ENCODE peak calls at places on chromosomes 3 and 15, in four cellular contexts. One of them, this sample, is unnamed. For H3K9me3, the result is how much of the 10 kb centered on the place peaks cover.

GRCh38 chr15:44726568-44727461 is 9.5 kb upstream of the TRIM69 start:
- DNase-seq in Peyer's patch: no peak
- DNase-seq in heart left ventricle: no peak
- DNase-seq in astrocyte: peak
- DNase-seq in this sample: peak

GRCh38 chr3:122628567-122628966 is 51.1 kb downstream of the PARP15 start:
- DNase-seq in heart left ventricle: no peak
- DNase-seq in Peyer's patch: no peak
- DNase-seq in astrocyte: peak
- DNase-seq in this sample: no peak

GRCh38 chr3:148062590-148062989 is 635.1 kb upstream of the AGTR1 start:
- DNase-seq in Peyer's patch: no peak
- DNase-seq in astrocyte: no peak
- DNase-seq in heart left ventricle: no peak
- DNase-seq in this sample: no peak

GRCh38 chr3:12454808-12455121 is 29.5 kb upstream of the TSEN2 start:
- DNase-seq in astrocyte: no peak
- DNase-seq in Peyer's patch: peak
- DNase-seq in heart left ventricle: no peak
- DNase-seq in this sample: no peak

GRCh38 chr3:20225769-20226168 is 39.8 kb upstream of the SGO1 start:
- DNase-seq in astrocyte: peak
- DNase-seq in heart left ventricle: no peak
- DNase-seq in Peyer's patch: no peak
- DNase-seq in this sample: no peak

GRCh38 chr3:64489361-64490044 is 198.3 kb downstream of the ADAMTS9 start:
- DNase-seq in Peyer's patch: peak
- DNase-seq in heart left ventricle: no peak
- DNase-seq in astrocyte: peak
- DNase-seq in this sample: peak

GRCh38 chr3:124413989-124414598 is 316.2 kb upstream of the UMPS start:
- DNase-seq in astrocyte: no peak
- DNase-seq in Peyer's patch: no peak
- DNase-seq in heart left ventricle: no peak
- DNase-seq in this sample: no peak

GRCh38 chr3:10366681-10367101 is 45.8 kb upstream of the SEC13 start:
- DNase-seq in heart left ventricle: no peak
- DNase-seq in Peyer's patch: peak
- DNase-seq in astrocyte: peak
- DNase-seq in this sample: no peak

GRCh38 chr3:134143828-134144390 is 106.8 kb downstream of the RYK start:
- DNase-seq in astrocyte: no peak
- DNase-seq in Peyer's patch: no peak
- DNase-seq in heart left ventricle: no peak
- DNase-seq in this sample: no peak

GRCh38 chr3:141652349-141652748 is 85.7 kb upstream of the RNF7 start:
- DNase-seq in Peyer's patch: no peak
- DNase-seq in astrocyte: no peak
- DNase-seq in heart left ventricle: no peak
- DNase-seq in this sample: no peak

GRCh38 chr3:71152892-71153265 is 430.6 kb downstream of the FOXP1 start:
- DNase-seq in heart left ventricle: no peak
- DNase-seq in astrocyte: no peak
- DNase-seq in Peyer's patch: peak
- DNase-seq in this sample: no peak

GRCh38 chr3:119148493-119149180 is 2.7 kb downstream of the TEX55 start:
- DNase-seq in heart left ventricle: no peak
- DNase-seq in Peyer's patch: no peak
- DNase-seq in astrocyte: peak
- DNase-seq in this sample: no peak

GRCh38 chr3:160134964-160135363 is 90.3 kb upstream of the C3orf80 start:
- DNase-seq in Peyer's patch: no peak
- DNase-seq in heart left ventricle: no peak
- DNase-seq in astrocyte: peak
- DNase-seq in this sample: no peak

GRCh38 chr3:40878464-40878905 is 320.8 kb upstream of the CTNNB1 start:
- DNase-seq in Peyer's patch: no peak
- DNase-seq in astrocyte: no peak
- DNase-seq in heart left ventricle: no peak
- DNase-seq in this sample: no peak

GRCh38 chr3:43526956-43527355 is 94.9 kb downstream of the ANO10 start:
- DNase-seq in Peyer's patch: no peak
- DNase-seq in heart left ventricle: no peak
- DNase-seq in astrocyte: no peak
- DNase-seq in this sample: no peak

GRCh38 chr3:12479919-12480425 is 4.3 kb upstream of the TSEN2 start:
- DNase-seq in astrocyte: peak
- DNase-seq in Peyer's patch: peak
- DNase-seq in heart left ventricle: no peak
- DNase-seq in this sample: peak

GRCh38 chr15:94580186-94580585 is 348.8 kb downstream of the MCTP2 start:
- DNase-seq in heart left ventricle: no peak
- DNase-seq in Peyer's patch: no peak
- DNase-seq in astrocyte: no peak
- DNase-seq in this sample: no peak

GRCh38 chr3:47370887-47371697 is 9.7 kb upstream of the PTPN23 start:
- DNase-seq in heart left ventricle: no peak
- DNase-seq in astrocyte: no peak
- DNase-seq in Peyer's patch: no peak
- DNase-seq in this sample: no peak

GRCh38 chr3:37814547-37814946 is 47.1 kb upstream of the CTDSPL start:
- DNase-seq in heart left ventricle: no peak
- DNase-seq in astrocyte: no peak
- DNase-seq in Peyer's patch: no peak
- DNase-seq in this sample: no peak

GRCh38 chr3:104907507-104907906 is 459.2 kb upstream of the ALCAM start:
- DNase-seq in astrocyte: peak
- DNase-seq in Peyer's patch: no peak
- DNase-seq in heart left ventricle: no peak
- DNase-seq in this sample: no peak

GRCh38 chr15:93071469-93071891 is 17.5 kb downstream of the RGMA start:
- DNase-seq in Peyer's patch: no peak
- DNase-seq in astrocyte: no peak
- DNase-seq in heart left ventricle: no peak
- DNase-seq in this sample: no peak

GRCh38 chr3:13491206-13491974 is 11.3 kb downstream of the HDAC11 start:
- DNase-seq in astrocyte: no peak
- DNase-seq in heart left ventricle: peak
- DNase-seq in Peyer's patch: no peak
- DNase-seq in this sample: no peak

DNA sequence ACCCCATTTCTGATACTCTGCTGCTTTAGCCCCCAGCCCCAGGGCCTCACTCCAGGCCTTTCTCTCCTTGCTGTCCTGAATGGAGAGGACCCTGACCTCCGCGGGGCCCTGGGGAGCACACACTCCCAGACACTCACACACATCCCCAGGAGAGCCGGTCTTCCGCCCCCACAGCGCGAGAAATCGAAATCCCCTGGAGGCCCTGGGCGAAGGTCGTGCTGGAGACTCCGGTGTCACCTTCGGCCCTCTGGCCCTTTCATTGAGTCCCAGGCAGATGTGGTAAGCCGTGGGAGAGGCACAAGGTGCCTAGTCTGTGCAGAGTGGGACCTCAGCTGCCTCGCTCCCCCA is 844 bp upstream of the GOLGA8B start:
- DNase-seq in heart left ventricle: no peak
- DNase-seq in Peyer's patch: no peak
- DNase-seq in astrocyte: no peak
- DNase-seq in this sample: no peak
- H3K27ac ChIP-seq in heart left ventricle: no peak
- H3K27ac ChIP-seq in Peyer's patch: no peak
- H3K27ac ChIP-seq in astrocyte: no peak
- H3K27ac ChIP-seq in this sample: no peak

DNA sequence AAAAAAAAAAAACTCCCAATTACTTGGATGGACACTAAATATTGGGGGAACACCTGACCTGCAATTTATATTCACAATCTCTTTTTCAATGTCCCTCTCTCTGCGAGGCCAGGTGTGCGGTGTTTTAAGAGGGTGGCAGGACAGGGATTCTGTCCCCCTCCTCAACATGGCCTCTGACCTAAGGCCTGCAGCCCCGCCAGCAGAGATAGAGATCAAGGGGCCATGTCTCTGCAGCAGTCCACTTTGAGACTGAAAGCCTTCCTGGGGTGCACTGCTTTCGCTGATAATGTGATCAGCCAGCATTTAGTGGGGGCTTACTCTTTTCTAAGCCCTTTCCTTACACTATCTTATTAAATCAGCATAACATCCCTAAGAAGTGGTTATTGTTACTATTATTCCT is 419.9 kb downstream of the OCA2 start:
- DNase-seq in astrocyte: no peak
- DNase-seq in heart left ventricle: no peak
- DNase-seq in Peyer's patch: no peak
- DNase-seq in this sample: no peak
- H3K9me3 ChIP-seq in astrocyte: under half
- H3K9me3 ChIP-seq in heart left ventricle: under half
- H3K9me3 ChIP-seq in Peyer's patch: under half
- H3K9me3 ChIP-seq in this sample: under half

GRCh38 chr15:98410328-98410727 is 238.0 kb upstream of the IGF1R start:
- DNase-seq in Peyer's patch: no peak
- DNase-seq in astrocyte: no peak
- DNase-seq in heart left ventricle: no peak
- DNase-seq in this sample: no peak

GRCh38 chr15:98405013-98405412 is 243.3 kb upstream of the IGF1R start:
- DNase-seq in Peyer's patch: no peak
- DNase-seq in astrocyte: no peak
- DNase-seq in heart left ventricle: no peak
- DNase-seq in this sample: no peak

GRCh38 chr15:98412852-98413251 is 235.5 kb upstream of the IGF1R start:
- DNase-seq in astrocyte: no peak
- DNase-seq in heart left ventricle: no peak
- DNase-seq in Peyer's patch: no peak
- DNase-seq in this sample: no peak

GRCh38 chr15:98403569-98403968 is 244.8 kb upstream of the IGF1R start:
- DNase-seq in heart left ventricle: no peak
- DNase-seq in Peyer's patch: no peak
- DNase-seq in astrocyte: no peak
- DNase-seq in this sample: no peak

GRCh38 chr15:98408231-98408630 is 240.1 kb upstream of the IGF1R start:
- DNase-seq in Peyer's patch: no peak
- DNase-seq in astrocyte: no peak
- DNase-seq in heart left ventricle: no peak
- DNase-seq in this sample: no peak
- H3K27ac ChIP-seq in Peyer's patch: no peak
- H3K27ac ChIP-seq in astrocyte: no peak
- H3K27ac ChIP-seq in heart left ventricle: no peak
- H3K27ac ChIP-seq in this sample: no peak

GRCh38 chr15:61102281-61102680 is 126.8 kb downstream of the RORA start:
- DNase-seq in Peyer's patch: no peak
- DNase-seq in astrocyte: no peak
- DNase-seq in heart left ventricle: no peak
- DNase-seq in this sample: no peak

GRCh38 chr15:61106886-61107285 is 122.2 kb downstream of the RORA start:
- DNase-seq in heart left ventricle: no peak
- DNase-seq in Peyer's patch: no peak
- DNase-seq in astrocyte: no peak
- DNase-seq in this sample: no peak

GRCh38 chr15:61103026-61103425 is 126.1 kb downstream of the RORA start:
- DNase-seq in heart left ventricle: no peak
- DNase-seq in astrocyte: no peak
- DNase-seq in Peyer's patch: no peak
- DNase-seq in this sample: no peak

GRCh38 chr15:61101543-61101942 is 127.6 kb downstream of the RORA start:
- DNase-seq in Peyer's patch: no peak
- DNase-seq in heart left ventricle: no peak
- DNase-seq in astrocyte: no peak
- DNase-seq in this sample: no peak

GRCh38 chr15:61106044-61106834 is 122.9 kb downstream of the RORA start:
- DNase-seq in heart left ventricle: no peak
- DNase-seq in Peyer's patch: no peak
- DNase-seq in astrocyte: no peak
- DNase-seq in this sample: no peak
- H3K9me3 ChIP-seq in heart left ventricle: under half
- H3K9me3 ChIP-seq in Peyer's patch: under half
- H3K9me3 ChIP-seq in astrocyte: under half
- H3K9me3 ChIP-seq in this sample: under half

DNA sequence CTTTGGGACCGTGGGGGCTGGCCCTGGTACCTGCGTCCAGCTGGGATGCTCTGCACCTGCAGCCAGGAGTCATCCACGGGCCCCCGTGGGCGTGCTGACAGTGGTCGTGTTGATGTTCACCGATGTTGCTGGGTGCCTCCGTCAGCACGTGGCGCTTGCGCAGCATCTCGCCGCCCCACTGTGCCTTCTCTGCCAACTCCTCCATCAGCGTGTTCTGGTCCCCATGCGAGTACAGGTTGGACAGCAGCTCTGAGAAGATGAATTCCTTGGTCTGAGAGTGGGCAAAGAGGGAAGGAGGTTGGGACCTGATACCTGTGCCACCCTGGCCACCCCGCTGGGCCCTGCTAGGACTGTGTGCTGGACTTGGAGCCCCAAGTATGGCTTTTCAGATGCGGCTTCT is 61.4 kb downstream of the ADAMTS7 start:
- DNase-seq in Peyer's patch: peak
- DNase-seq in heart left ventricle: peak
- DNase-seq in astrocyte: no peak
- DNase-seq in this sample: no peak
- H3K27ac ChIP-seq in Peyer's patch: no peak
- H3K27ac ChIP-seq in heart left ventricle: no peak
- H3K27ac ChIP-seq in astrocyte: no peak
- H3K27ac ChIP-seq in this sample: no peak

DNA sequence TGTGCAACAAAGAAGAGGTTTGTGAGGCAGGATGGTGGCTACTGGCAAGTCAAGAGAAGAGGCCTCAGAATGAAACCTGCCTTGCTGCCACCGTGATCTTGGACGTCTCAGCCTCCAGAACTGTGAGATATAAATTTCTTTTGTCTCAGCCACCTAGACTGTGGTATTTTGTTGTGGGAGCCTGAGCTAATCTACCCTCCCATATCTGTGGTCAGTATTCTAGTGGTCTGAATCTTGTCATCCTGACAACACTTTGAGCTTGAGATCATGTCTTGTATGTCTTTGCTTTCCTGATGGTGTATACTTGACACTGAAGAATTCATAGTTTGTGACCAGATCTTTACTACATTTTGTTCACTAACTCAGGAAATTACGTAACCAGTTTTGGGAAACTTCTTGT is 240.6 kb upstream of the GOLIM4 start:
- DNase-seq in heart left ventricle: no peak
- DNase-seq in Peyer's patch: no peak
- DNase-seq in astrocyte: peak
- DNase-seq in this sample: no peak
- H3K9me3 ChIP-seq in heart left ventricle: under half
- H3K9me3 ChIP-seq in Peyer's patch: under half
- H3K9me3 ChIP-seq in astrocyte: under half
- H3K9me3 ChIP-seq in this sample: under half